ENCODE peak calls at places on chromosomes 6 and 20, in eight cellular contexts. T is activated T-cell treated with anti-CD3 and anti-CD28 coated beads for 48 hours, U is foreskin melanocyte, C is KBM-7, X is H9, I is GM03348, E is T-cell, H is aorta. Q is an unnamed sample.

GRCh38 chr6:54267798-54268197 is 40.4 kb upstream of the TINAG start:
- DNase-seq in T (no peak), U (peak), C (peak), X (no peak), I (peak), E (no peak), H (no peak), Q (no peak)

GRCh38 chr20:59748555-59749292 is 144.4 kb downstream of the PHACTR3 start:
- DNase-seq in T (no peak), U (no peak), C (no peak), X (no peak), I (peak), E (no peak), H (no peak), Q (no peak)

GRCh38 chr6:159201336-159201735 is 32.1 kb downstream of the FNDC1 start:
- DNase-seq in T (no peak), U (no peak), C (no peak), X (no peak), I (no peak), E (no peak), H (no peak), Q (no peak)

GRCh38 chr20:12113468-12114371 is 196.0 kb downstream of the BTBD3 start:
- DNase-seq in T (no peak), U (peak), C (no peak), X (no peak), I (peak), E (no peak), H (no peak), Q (no peak)

GRCh38 chr20:11881453-11881852 is 36.2 kb upstream of the BTBD3 start:
- DNase-seq in T (no peak), U (no peak), C (no peak), X (no peak), I (no peak), E (no peak), H (no peak), Q (no peak)

GRCh38 chr20:3137492-3137891 is 22.2 kb downstream of the FASTKD5 start:
- DNase-seq in T (no peak), U (no peak), C (no peak), X (no peak), I (no peak), E (no peak), H (no peak), Q (no peak)

GRCh38 chr6:154537942-154538341 is 27.5 kb upstream of the CNKSR3 start:
- DNase-seq in T (no peak), U (no peak), C (no peak), X (no peak), I (no peak), E (no peak), H (no peak), Q (no peak)

GRCh38 chr20:54084727-54085368 is 14.5 kb upstream of the BCAS1 start:
- DNase-seq in T (no peak), U (peak), C (no peak), X (no peak), I (peak), E (no peak), H (no peak), Q (no peak)

GRCh38 chr20:63695419-63696310 is 787 bp upstream of the TNFRSF6B start:
- DNase-seq in T (no peak), U (no peak), C (no peak), X (no peak), I (no peak), E (no peak), H (no peak), Q (no peak)

GRCh38 chr6:106922626-106923025 is 51.9 kb downstream of the CD24 start:
- DNase-seq in T (no peak), U (no peak), C (no peak), X (no peak), I (no peak), E (no peak), H (no peak), Q (no peak)

GRCh38 chr20:46014517-46015396 is 6.0 kb downstream of the MMP9 start:
- DNase-seq in T (no peak), U (no peak), C (no peak), X (no peak), I (no peak), E (no peak), H (no peak), Q (no peak)

GRCh38 chr6:141165012-141165411 is 967.7 kb upstream of the GJE1 start:
- DNase-seq in T (no peak), U (no peak), C (no peak), X (no peak), I (no peak), E (no peak), H (no peak), Q (no peak)

GRCh38 chr6:166565084-166565651 is 21.3 kb downstream of the RAMACL start:
- DNase-seq in T (no peak), U (no peak), C (no peak), X (no peak), I (no peak), E (no peak), H (peak), Q (no peak)

GRCh38 chr20:50227506-50227905 is 36.9 kb downstream of the CEBPB start:
- DNase-seq in T (no peak), U (no peak), C (no peak), X (no peak), I (no peak), E (no peak), H (no peak), Q (no peak)

GRCh38 chr20:1415667-1416468 is 23.0 kb upstream of the FKBP1A start:
- DNase-seq in T (no peak), U (peak), C (no peak), X (no peak), I (peak), E (no peak), H (no peak), Q (no peak)

GRCh38 chr20:53021934-53022333 is 49.8 kb downstream of the TSHZ2 start:
- DNase-seq in T (no peak), U (no peak), C (no peak), X (no peak), I (no peak), E (no peak), H (no peak), Q (no peak)

GRCh38 chr6:163708459-163708858 is 293.9 kb downstream of the QKI start:
- DNase-seq in T (no peak), U (no peak), C (no peak), X (no peak), I (no peak), E (no peak), H (no peak), Q (no peak)

GRCh38 chr6:37083243-37084138 is 78.0 kb downstream of the FGD2 start:
- DNase-seq in T (no peak), U (no peak), C (peak), X (no peak), I (peak), E (no peak), H (no peak), Q (peak)

GRCh38 chr20:58389324-58389967 is 417 bp downstream of the VAPB start:
- DNase-seq in T (peak), U (no peak), C (peak), X (no peak), I (peak), E (no peak), H (peak), Q (peak)

GRCh38 chr6:105994522-105995402 is 91.4 kb upstream of the PRDM1 start:
- DNase-seq in T (peak), U (peak), C (peak), X (peak), I (peak), E (no peak), H (peak), Q (peak)

GRCh38 chr20:2800590-2801458 is at the start of gene CPXM1:
- DNase-seq in T (no peak), U (no peak), C (peak), X (peak), I (no peak), E (no peak), H (peak), Q (no peak)

GRCh38 chr6:125809771-125810315 is 19.1 kb downstream of the NCOA7 start:
- DNase-seq in T (no peak), U (no peak), C (no peak), X (no peak), I (no peak), E (no peak), H (no peak), Q (no peak)

GRCh38 chr6:127484207-127484858 is 25.1 kb upstream of the KIAA0408 start:
- DNase-seq in T (no peak), U (peak), C (peak), X (no peak), I (peak), E (no peak), H (no peak), Q (no peak)

GRCh38 chr6:130409394-130410095 is 43.7 kb downstream of the TMEM200A start:
- DNase-seq in T (no peak), U (no peak), C (no peak), X (no peak), I (peak), E (no peak), H (no peak), Q (no peak)

GRCh38 chr20:57612436-57612835 is 7.8 kb downstream of the ZBP1 start:
- DNase-seq in T (no peak), U (no peak), C (no peak), X (no peak), I (no peak), E (peak), H (no peak), Q (peak)

GRCh38 chr6:134345780-134346179 is 27.9 kb upstream of the SGK1 start:
- DNase-seq in T (no peak), U (no peak), C (no peak), X (no peak), I (no peak), E (no peak), H (no peak), Q (peak)

GRCh38 chr6:126919947-126920346 is 198.5 kb upstream of the RSPO3 start:
- DNase-seq in T (no peak), U (peak), C (no peak), X (no peak), I (peak), E (no peak), H (no peak), Q (no peak)

GRCh38 chr20:13756551-13756950 is 28.2 kb downstream of the ESF1 start:
- DNase-seq in T (no peak), U (no peak), C (no peak), X (no peak), I (no peak), E (no peak), H (no peak), Q (no peak)

GRCh38 chr6:96626749-96627353 is 63.9 kb downstream of the FHL5 start:
- DNase-seq in T (no peak), U (peak), C (peak), X (no peak), I (peak), E (no peak), H (no peak), Q (no peak)

GRCh38 chr6:93105017-93105416 is 314.3 kb downstream of the EPHA7 start:
- DNase-seq in T (no peak), U (peak), C (no peak), X (no peak), I (no peak), E (no peak), H (no peak), Q (no peak)

GRCh38 chr20:33305591-33306057 is 22.6 kb downstream of the BPIFB1 start:
- DNase-seq in T (no peak), U (peak), C (no peak), X (no peak), I (no peak), E (no peak), H (no peak), Q (no peak)

GRCh38 chr6:18246205-18246604 is 18.1 kb downstream of the DEK start:
- DNase-seq in T (no peak), U (no peak), C (no peak), X (no peak), I (no peak), E (no peak), H (no peak), Q (no peak)

GRCh38 chr20:61993058-61993457 is 72.6 kb downstream of the TAF4 start:
- DNase-seq in T (no peak), U (no peak), C (no peak), X (no peak), I (no peak), E (no peak), H (no peak), Q (no peak)

GRCh38 chr6:111480988-111481830 is 1.8 kb downstream of the REV3L start:
- DNase-seq in T (no peak), U (no peak), C (peak), X (no peak), I (no peak), E (no peak), H (no peak), Q (no peak)

GRCh38 chr6:33607784-33608161 is 13.3 kb upstream of the ITPR3 start:
- DNase-seq in T (peak), U (no peak), C (no peak), X (no peak), I (no peak), E (no peak), H (no peak), Q (no peak)

GRCh38 chr6:11701568-11701967 is 77.0 kb downstream of the ADTRP start:
- DNase-seq in T (no peak), U (no peak), C (no peak), X (no peak), I (no peak), E (no peak), H (no peak), Q (no peak)

GRCh38 chr6:40948598-40948997 is 90.4 kb downstream of the UNC5CL start:
- DNase-seq in T (no peak), U (no peak), C (no peak), X (no peak), I (no peak), E (no peak), H (no peak), Q (no peak)

GRCh38 chr6:72464791-72465691 is 156.8 kb upstream of the KCNQ5 start:
- DNase-seq in T (no peak), U (no peak), C (no peak), X (no peak), I (peak), E (no peak), H (no peak), Q (peak)